ENCODE peak calls at places on chromosomes 3 and 15, in seven cellular contexts. Z is small intestine, J is ELR, H is epithelial cell of esophagus, O is H54, P is PC-3, Q is fibroblast of mammary gland. N is an unnamed sample.

GRCh38 chr3:187823802-187824201 is 78.5 kb upstream of the BCL6 start:
- DNase-seq in O (no peak), Z (no peak), H (no peak), P (no peak), Q (no peak), J (no peak), N (no peak)

GRCh38 chr15:90020041-90020735 is 19.1 kb downstream of the ZNF710 start:
- DNase-seq in P (no peak), Z (no peak), Q (no peak), H (no peak), J (no peak), O (no peak), N (no peak)

GRCh38 chr3:122577409-122578028 is at the start of gene PARP15:
- DNase-seq in J (peak), Z (peak), H (no peak), O (no peak), P (no peak), Q (no peak), N (no peak)

GRCh38 chr3:126129408-126129891 is 45.5 kb upstream of the SLC41A3 start:
- DNase-seq in Z (no peak), J (peak), O (peak), H (no peak), P (peak), Q (peak), N (peak)

GRCh38 chr15:88490036-88490435 is 22.5 kb downstream of the MRPS11 start:
- DNase-seq in H (no peak), Z (no peak), P (no peak), J (no peak), O (no peak), Q (no peak), N (no peak)

GRCh38 chr3:51930439-51930838 is 11.3 kb downstream of the RRP9 start:
- DNase-seq in P (no peak), Z (no peak), H (no peak), J (no peak), Q (no peak), O (no peak), N (no peak)

GRCh38 chr15:73009306-73010091 is 42.8 kb upstream of the NEO1 start:
- DNase-seq in H (peak), O (no peak), J (no peak), P (no peak), Z (no peak), Q (no peak), N (no peak)

GRCh38 chr3:194675081-194675640 is 3.2 kb upstream of the LSG1 start:
- DNase-seq in Z (no peak), Q (peak), H (peak), O (no peak), J (no peak), P (no peak), N (no peak)

GRCh38 chr3:108202834-108203233 is 19.4 kb downstream of the IFT57 start:
- DNase-seq in J (peak), O (no peak), Q (no peak), H (no peak), Z (peak), P (no peak), N (no peak)

GRCh38 chr3:32780735-32781210 is 37.0 kb upstream of the TRIM71 start:
- DNase-seq in P (peak), J (peak), O (no peak), Z (peak), H (peak), Q (peak), N (peak)

GRCh38 chr3:63705092-63705645 is 52.7 kb downstream of the SNTN start:
- DNase-seq in Q (no peak), O (no peak), P (no peak), Z (no peak), H (no peak), J (no peak), N (no peak)

GRCh38 chr3:119628816-119629445 is 31.2 kb downstream of the PLA1A start:
- DNase-seq in O (no peak), Q (peak), H (no peak), Z (no peak), J (no peak), P (peak), N (no peak)

GRCh38 chr15:66630801-66631351 is 65.1 kb upstream of the LCTL start:
- DNase-seq in Z (no peak), Q (no peak), O (no peak), P (no peak), J (no peak), H (no peak), N (no peak)

GRCh38 chr3:30315452-30315851 is 290.9 kb upstream of the TGFBR2 start:
- DNase-seq in J (peak), O (no peak), P (no peak), Z (no peak), Q (peak), H (no peak), N (peak)

GRCh38 chr3:126546013-126546412 is 12.7 kb downstream of the C3orf22 start:
- DNase-seq in H (no peak), Q (no peak), Z (no peak), P (no peak), O (no peak), J (no peak), N (no peak)

GRCh38 chr3:149753717-149754116 is 1.4 kb upstream of the COMMD2 start:
- DNase-seq in Q (no peak), Z (no peak), H (no peak), O (no peak), P (no peak), J (no peak), N (no peak)

N was measured in HCEC 1CT.